ENCODE peak calls at places on chromosome 9, in nine cellular contexts. W is activated CD4-positive, alpha-beta T cell treated with anti-CD3 and anti-CD28 coated beads, Interleukin-2, amount 10 ng/mL, durations not matched to agents 7 days and 5 days; C is adipocyte; X is HS-27A; O is AG08396; U is brain microvascular endothelial cell; T is GM13976; G is NCI-H2227 treated with DMSO at 0.1 percent for 48 hours; S is DMS153. I is an unnamed sample.

GRCh38 chr9:34185778-34186551 is 7.1 kb downstream of the UBAP1 start:
- DNase-seq in W (no peak), C (peak), X (peak), O (peak), U (peak), T (peak), G (no peak), S (peak), I (peak)

GRCh38 chr9:82457281-82457680 is 468.7 kb downstream of the SPATA31D1 start:
- DNase-seq in W (no peak), C (peak), X (no peak), O (no peak), U (no peak), T (no peak), G (no peak), S (no peak), I (no peak)

GRCh38 chr9:14992025-14992424 is 81.8 kb upstream of the FREM1 start:
- DNase-seq in W (peak), C (no peak), X (no peak), O (no peak), U (no peak), T (no peak), G (peak), S (no peak), I (peak)

GRCh38 chr9:74645007-74645639 is 148.0 kb downstream of the RORB start:
- DNase-seq in W (peak), C (peak), X (no peak), O (peak), U (no peak), T (peak), G (no peak), S (no peak), I (peak)

GRCh38 chr9:4375424-4376195 is 75.7 kb upstream of the GLIS3 start:
- DNase-seq in W (no peak), C (peak), X (no peak), O (peak), U (peak), T (no peak), G (peak), S (no peak), I (peak)

GRCh38 chr9:135349963-135350360 is 129.6 kb upstream of the PPP1R26 start:
- DNase-seq in W (no peak), C (no peak), X (no peak), O (no peak), U (no peak), T (no peak), G (no peak), S (no peak), I (no peak)

GRCh38 chr9:128414461-128414860 is 6.2 kb upstream of the CERCAM start:
- DNase-seq in W (no peak), C (no peak), X (no peak), O (no peak), U (no peak), T (no peak), G (no peak), S (no peak), I (no peak)

GRCh38 chr9:136410500-136411287 is at the start of the genes ENTR1 and PMPCA:
- DNase-seq in W (peak), C (peak), X (peak), O (peak), U (peak), T (peak), G (peak), S (peak), I (peak)

GRCh38 chr9:21239917-21240316 is at the start of gene IFNA14:
- DNase-seq in W (no peak), C (no peak), X (no peak), O (no peak), U (no peak), T (no peak), G (no peak), S (no peak), I (no peak)

GRCh38 chr9:99141849-99142248 is 36.9 kb downstream of the TGFBR1 start:
- DNase-seq in W (no peak), C (no peak), X (no peak), O (no peak), U (no peak), T (no peak), G (no peak), S (no peak), I (no peak)

GRCh38 chr9:110189001-110189400 is 19.0 kb downstream of the C9orf152 start:
- DNase-seq in W (no peak), C (no peak), X (no peak), O (no peak), U (no peak), T (no peak), G (no peak), S (peak), I (peak)

GRCh38 chr9:136744747-136745146 is 2.0 kb upstream of the LCN10 start:
- DNase-seq in W (no peak), C (no peak), X (no peak), O (no peak), U (no peak), T (no peak), G (no peak), S (no peak), I (no peak)

GRCh38 chr9:131310833-131311554 is 21.5 kb downstream of the PLPP7 start:
- DNase-seq in W (peak), C (no peak), X (no peak), O (no peak), U (no peak), T (no peak), G (no peak), S (peak), I (no peak)

GRCh38 chr9:127493592-127494303 is 42.4 kb downstream of the LRSAM1 start:
- DNase-seq in W (no peak), C (no peak), X (no peak), O (no peak), U (no peak), T (no peak), G (no peak), S (no peak), I (no peak)

GRCh38 chr9:20315672-20316071 is 306.6 kb downstream of the MLLT3 start:
- DNase-seq in W (no peak), C (peak), X (peak), O (peak), U (peak), T (no peak), G (no peak), S (no peak), I (peak)

GRCh38 chr9:135907006-135907434 is 326 bp downstream of the CAMSAP1 start:
- DNase-seq in W (no peak), C (no peak), X (no peak), O (peak), U (no peak), T (peak), G (no peak), S (no peak), I (no peak)

GRCh38 chr9:134187821-134188420 is 23.6 kb upstream of the RNU6ATAC start:
- DNase-seq in W (no peak), C (no peak), X (no peak), O (no peak), U (no peak), T (no peak), G (no peak), S (no peak), I (no peak)

GRCh38 chr9:120396926-120397325 is 183.0 kb downstream of the CDK5RAP2 start:
- DNase-seq in W (no peak), C (peak), X (peak), O (no peak), U (peak), T (no peak), G (no peak), S (no peak), I (no peak)

GRCh38 chr9:134236001-134236421 is 71.6 kb upstream of the RNU6ATAC start:
- DNase-seq in W (no peak), C (peak), X (no peak), O (peak), U (no peak), T (no peak), G (no peak), S (no peak), I (no peak)

GRCh38 chr9:130936285-130937117 is 2.5 kb downstream of the FIBCD1 start:
- DNase-seq in W (no peak), C (peak), X (peak), O (peak), U (peak), T (no peak), G (no peak), S (no peak), I (peak)

GRCh38 chr9:4665357-4665756 is 923 bp downstream of the SPATA6L start:
- DNase-seq in W (no peak), C (peak), X (no peak), O (no peak), U (no peak), T (no peak), G (no peak), S (peak), I (peak)

GRCh38 chr9:135971892-135972291 is 10.7 kb upstream of the UBAC1 start:
- DNase-seq in W (peak), C (no peak), X (no peak), O (no peak), U (no peak), T (peak), G (no peak), S (no peak), I (no peak)

GRCh38 chr9:124735121-124735520 is 36.0 kb downstream of the NR6A1 start:
- DNase-seq in W (no peak), C (peak), X (peak), O (peak), U (no peak), T (no peak), G (no peak), S (no peak), I (peak)

GRCh38 chr9:130847306-130848217 is 12.5 kb downstream of the ABL1 start:
- DNase-seq in W (no peak), C (peak), X (peak), O (peak), U (peak), T (no peak), G (no peak), S (no peak), I (peak)

GRCh38 chr9:137143459-137143858 is 4.5 kb downstream of the GRIN1 start:
- DNase-seq in W (no peak), C (no peak), X (no peak), O (no peak), U (no peak), T (no peak), G (no peak), S (no peak), I (no peak)

GRCh38 chr9:95009459-95009858 is 283.0 kb downstream of the AOPEP start:
- DNase-seq in W (no peak), C (peak), X (no peak), O (no peak), U (no peak), T (no peak), G (no peak), S (no peak), I (no peak)

GRCh38 chr9:37149646-37150308 is 29.4 kb downstream of the ZCCHC7 start:
- DNase-seq in W (no peak), C (no peak), X (no peak), O (no peak), U (no peak), T (no peak), G (no peak), S (no peak), I (no peak)

GRCh38 chr9:36214571-36214970 is 23.9 kb downstream of the CLTA start:
- DNase-seq in W (no peak), C (peak), X (no peak), O (no peak), U (peak), T (no peak), G (no peak), S (no peak), I (peak)

GRCh38 chr9:130535818-130536521 is 43.4 kb upstream of the FUBP3 start:
- DNase-seq in W (no peak), C (peak), X (no peak), O (peak), U (peak), T (no peak), G (peak), S (peak), I (peak)

GRCh38 chr9:95876595-95876994 is 1.1 kb downstream of the ERCC6L2 start:
- DNase-seq in W (no peak), C (peak), X (no peak), O (no peak), U (peak), T (no peak), G (no peak), S (no peak), I (peak)

GRCh38 chr9:77600810-77601209 is 47.3 kb downstream of the GNA14 start:
- DNase-seq in W (no peak), C (no peak), X (no peak), O (no peak), U (no peak), T (no peak), G (no peak), S (no peak), I (no peak)

GRCh38 chr9:108580021-108580439 is 275.8 kb downstream of the ACTL7B start:
- DNase-seq in W (no peak), C (peak), X (peak), O (no peak), U (no peak), T (no peak), G (no peak), S (peak), I (peak)

GRCh38 chr9:134317431-134318414 is 8.5 kb upstream of the RXRA start:
- DNase-seq in W (no peak), C (peak), X (no peak), O (peak), U (no peak), T (no peak), G (no peak), S (no peak), I (peak)

GRCh38 chr9:10248890-10249289 is 363.9 kb downstream of the PTPRD start:
- DNase-seq in W (no peak), C (no peak), X (no peak), O (no peak), U (no peak), T (no peak), G (no peak), S (no peak), I (no peak)

GRCh38 chr9:16526380-16526779 is 344.1 kb downstream of the BNC2 start:
- DNase-seq in W (no peak), C (peak), X (no peak), O (no peak), U (peak), T (no peak), G (no peak), S (no peak), I (peak)